ENCODE peak calls at places on chromosomes 16 and 17, in nine cellular contexts. H is adipocyte, B is PC-3, L is HL-60, A is A549, F is OCI-LY7, X is aorta, M is left ventricle myocardium inferior, G is lower leg skin. K is an unnamed sample.

GRCh38 chr17:80959330-80960036 is 32.2 kb upstream of the CHMP6 start:
- DNase-seq in H (peak; percentile 96), B (peak; percentile 45), L (no peak), A (no peak), F (no peak), X (peak; percentile 93), M (peak; percentile 88), G (peak; percentile 91), K (no peak)

GRCh38 chr16:17511340-17511739 is 40.6 kb upstream of the XYLT1 start:
- DNase-seq in H (peak; percentile 74), B (no peak), L (no peak), A (no peak), F (no peak), X (no peak), M (no peak), G (no peak), K (no peak)

GRCh38 chr17:19718613-19719364 is 2.4 kb upstream of the SLC47A2 start:
- DNase-seq in H (no peak), B (peak; percentile 53), L (no peak), A (peak; percentile 65), F (no peak), X (no peak), M (no peak), G (no peak), K (no peak)

GRCh38 chr17:50817142-50817751 is 18.1 kb upstream of the WFIKKN2 start:
- DNase-seq in H (peak; percentile 42), B (peak; percentile 31), L (no peak), A (peak; percentile 43), F (peak; percentile 54), X (peak; percentile 63), M (peak; percentile 49), G (no peak), K (no peak)

GRCh38 chr17:8158267-8159031 is 4.3 kb downstream of the VAMP2 start:
- DNase-seq in H (peak; percentile 96), B (peak; percentile 88), L (peak; percentile 82), A (peak; percentile 95), F (peak; percentile 86), X (peak; percentile 95), M (peak; percentile 92), G (peak; percentile 99), K (no peak)

GRCh38 chr16:65959978-65960377 is 406.5 kb upstream of the CDH5 start:
- DNase-seq in H (peak; percentile 55), B (no peak), L (no peak), A (no peak), F (no peak), X (no peak), M (no peak), G (no peak), K (no peak)

GRCh38 chr17:19728114-19728495 is 11.7 kb upstream of the SLC47A2 start:
- DNase-seq in H (peak; percentile 94), B (peak; percentile 59), L (peak; percentile 54), A (peak; percentile 69), F (no peak), X (peak; percentile 87), M (peak; percentile 88), G (peak; percentile 97), K (peak; percentile 71)

GRCh38 chr16:86732621-86733297 is 154.4 kb downstream of the FOXL1 start:
- DNase-seq in H (peak; percentile 33), B (no peak), L (no peak), A (no peak), F (no peak), X (no peak), M (no peak), G (no peak), K (no peak)

GRCh38 chr17:32875904-32876413 is 965 bp downstream of the MYO1D start:
- DNase-seq in H (peak; percentile 57), B (peak; percentile 13), L (no peak), A (no peak), F (no peak), X (no peak), M (no peak), G (no peak), K (no peak)

GRCh38 chr17:19664136-19664820 is 15.7 kb downstream of the ALDH3A2 start:
- DNase-seq in H (no peak), B (no peak), L (no peak), A (no peak), F (no peak), X (no peak), M (peak; percentile 53), G (peak; percentile 40), K (no peak)

GRCh38 chr17:49567871-49568694 is 7.6 kb upstream of the NXPH3 start:
- DNase-seq in H (peak; percentile 94), B (peak; percentile 93), L (peak; percentile 85), A (peak; percentile 92), F (peak; percentile 83), X (peak; percentile 95), M (peak; percentile 90), G (peak; percentile 98), K (no peak)

GRCh38 chr16:21650517-21650916 is 1.9 kb downstream of the IGSF6 start:
- DNase-seq in H (no peak), B (no peak), L (peak; percentile 88), A (no peak), F (no peak), X (no peak), M (no peak), G (no peak), K (no peak)
- H3K4me3 ChIP-seq in H (no peak overlapping the region), B (no peak overlapping the region), L (no peak overlapping the region), A (no peak overlapping the region), F (no peak overlapping the region), X (no peak overlapping the region), M (no peak overlapping the region), G (no peak overlapping the region), K (no peak overlapping the region)

GRCh38 chr16:29745853-29746345 is at the start of gene C16orf54:
- DNase-seq in H (no peak), B (no peak), L (peak; percentile 99), A (no peak), F (no peak), X (peak; percentile 89), M (peak; percentile 70), G (peak; percentile 94), K (no peak)
- H3K4me3 ChIP-seq in H (no peak within 1 kb of the TSS), B (no peak within 1 kb of the TSS), L (peak within 1 kb of the TSS; percentile 52), A (no peak within 1 kb of the TSS), F (no peak within 1 kb of the TSS), X (no peak within 1 kb of the TSS), M (peak within 1 kb of the TSS; percentile 48), G (no peak within 1 kb of the TSS), K (no peak within 1 kb of the TSS)

GRCh38 chr16:79635488-79635887 is 35.0 kb upstream of the MAF start:
- DNase-seq in H (no peak), B (no peak), L (no peak), A (no peak), F (no peak), X (no peak), M (no peak), G (no peak), K (no peak)

GRCh38 chr16:79642652-79643051 is 42.1 kb upstream of the MAF start:
- DNase-seq in H (no peak), B (no peak), L (no peak), A (no peak), F (no peak), X (no peak), M (no peak), G (no peak), K (no peak)

GRCh38 chr16:79644977-79645667 is 44.6 kb upstream of the MAF start:
- DNase-seq in H (no peak), B (no peak), L (no peak), A (no peak), F (no peak), X (no peak), M (no peak), G (no peak), K (no peak)

GRCh38 chr16:79638386-79639106 is 38.0 kb upstream of the MAF start:
- DNase-seq in H (no peak), B (no peak), L (no peak), A (no peak), F (no peak), X (no peak), M (no peak), G (no peak), K (no peak)

DNA sequence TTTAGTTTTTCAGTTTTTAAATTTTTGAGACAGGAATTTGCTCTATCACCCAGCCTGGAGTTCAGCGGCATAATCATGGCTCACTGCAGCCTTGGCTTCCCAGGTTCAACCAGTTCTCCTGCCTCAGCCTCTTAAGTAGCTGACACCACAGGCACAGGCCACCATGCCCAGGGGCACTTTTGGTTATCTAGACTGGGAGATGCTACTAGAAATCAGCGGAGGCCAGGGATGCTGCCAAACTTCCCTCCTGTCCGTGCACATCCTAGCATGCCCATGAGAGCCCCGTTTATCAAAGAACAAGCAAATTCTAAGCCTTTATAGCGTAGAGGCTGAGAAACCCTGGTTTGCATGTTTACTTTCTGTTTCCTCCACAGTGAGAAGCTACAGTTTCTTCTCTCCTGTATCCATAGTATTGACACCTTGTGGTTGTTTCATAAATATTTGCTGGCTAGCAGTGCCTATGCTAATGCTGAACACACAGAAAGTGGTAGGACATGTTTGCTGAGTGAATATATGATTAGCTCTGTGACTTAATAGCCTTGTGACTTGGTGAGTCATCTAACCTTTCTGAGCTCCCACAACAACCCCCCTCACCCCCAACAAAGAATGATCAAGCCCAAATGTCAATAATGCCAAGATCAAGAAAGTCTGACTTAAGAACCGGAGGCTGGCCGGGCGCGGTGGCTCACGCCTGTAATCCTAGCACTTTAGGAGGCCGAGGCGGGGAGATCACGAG is 39.2 kb upstream of the MAF start:
- DNase-seq in H (no peak), B (peak; percentile 33), L (no peak), A (peak; percentile 74), F (no peak), X (no peak), M (no peak), G (no peak), K (no peak)
- H3K4me3 ChIP-seq in H (no peak overlapping the region), B (no peak overlapping the region), L (no peak overlapping the region), A (no peak overlapping the region), F (no peak overlapping the region), X (no peak overlapping the region), M (no peak overlapping the region), G (no peak overlapping the region), K (no peak overlapping the region)

GRCh38 chr16:3935921-3936320 is 55.4 kb upstream of the CREBBP start:
- DNase-seq in H (no peak), B (no peak), L (no peak), A (no peak), F (no peak), X (no peak), M (no peak), G (no peak), K (no peak)

GRCh38 chr16:3937066-3937875 is 56.8 kb upstream of the CREBBP start:
- DNase-seq in H (no peak), B (no peak), L (no peak), A (no peak), F (no peak), X (no peak), M (no peak), G (no peak), K (no peak)

GRCh38 chr16:3934491-3935185 is 54.1 kb upstream of the CREBBP start:
- DNase-seq in H (no peak), B (no peak), L (no peak), A (peak; percentile 55), F (no peak), X (no peak), M (no peak), G (no peak), K (no peak)

GRCh38 chr16:3938843-3939624 is 58.5 kb upstream of the CREBBP start:
- DNase-seq in H (peak; percentile 88), B (peak; percentile 39), L (peak; percentile 33), A (peak; percentile 56), F (peak; percentile 52), X (peak; percentile 74), M (peak; percentile 43), G (no peak), K (no peak)

GRCh38 chr16:3938471-3938842 is 57.9 kb upstream of the CREBBP start:
- DNase-seq in H (no peak), B (no peak), L (no peak), A (no peak), F (no peak), X (no peak), M (no peak), G (no peak), K (no peak)
- H3K4me3 ChIP-seq in H (peak overlapping the region; percentile 79), B (peak overlapping the region; percentile 67), L (no peak overlapping the region), A (peak overlapping the region; percentile 46), F (no peak overlapping the region), X (no peak overlapping the region), M (peak overlapping the region; percentile 72), G (no peak overlapping the region), K (peak overlapping the region; percentile 49)